ENCODE peak calls at places on chromosomes 2 and 18, in nine cellular contexts. L is left lung; C is gastrocnemius medialis; M is tibial artery; V is right cardiac atrium; K is CD8-positive, alpha-beta memory T cell; A is breast epithelium; D is ovary; W is esophagus muscularis mucosa. J is an unnamed sample.

GRCh38 chr2:177093384-177093783 is 119.2 kb upstream of the HNRNPA3 start:
- DNase-seq in L (no peak), A (no peak), W (no peak), V (no peak), K (no peak), C (no peak), M (no peak), D (no peak), J (no peak)

GRCh38 chr2:10038716-10039115 is 4.6 kb upstream of the KLF11 start:
- DNase-seq in W (no peak), C (no peak), M (no peak), K (no peak), L (no peak), D (no peak), V (peak; percentile 27), A (no peak), J (no peak)

GRCh38 chr2:161420406-161421025 is 4.4 kb downstream of the TBR1 start:
- DNase-seq in V (no peak), D (no peak), M (no peak), W (no peak), C (no peak), L (no peak), K (no peak), A (no peak), J (no peak)

GRCh38 chr2:160558531-160558930 is 64.9 kb upstream of the RBMS1 start:
- DNase-seq in A (no peak), K (no peak), V (no peak), C (no peak), M (no peak), D (no peak), W (no peak), L (no peak), J (no peak)

GRCh38 chr2:174748948-174749347 is 15.3 kb downstream of the CHRNA1 start:
- DNase-seq in V (peak; percentile 54), D (peak; percentile 42), K (peak; percentile 73), A (peak; percentile 31), C (no peak), W (no peak), L (peak; percentile 49), M (no peak), J (peak; percentile 58)

GRCh38 chr2:42809876-42810125 is 17.4 kb upstream of the HAAO start:
- DNase-seq in M (peak; percentile 92), A (peak; percentile 80), W (peak; percentile 95), D (no peak), C (peak; percentile 73), L (peak; percentile 91), V (peak; percentile 95), K (no peak), J (peak; percentile 89)

GRCh38 chr2:128792476-128793054 is 473.9 kb upstream of the HS6ST1 start:
- DNase-seq in A (no peak), D (no peak), V (no peak), M (no peak), W (no peak), K (no peak), L (no peak), C (no peak), J (no peak)

GRCh38 chr2:239201531-239201876 is 199.3 kb downstream of the HDAC4 start:
- DNase-seq in D (peak; percentile 66), A (no peak), C (peak; percentile 78), M (peak; percentile 51), W (no peak), V (no peak), K (no peak), L (peak; percentile 25), J (no peak)

GRCh38 chr2:24122-24521 is 22.2 kb downstream of the FAM110C start:
- DNase-seq in V (no peak), L (no peak), D (no peak), K (no peak), C (no peak), W (no peak), A (no peak), M (no peak), J (no peak)

GRCh38 chr2:221554769-221555510 is 17.2 kb downstream of the EPHA4 start:
- DNase-seq in V (no peak), D (no peak), C (no peak), M (no peak), L (no peak), A (no peak), K (no peak), W (no peak), J (no peak)

GRCh38 chr2:190578158-190579057 is 43.9 kb upstream of the NEMP2 start:
- DNase-seq in K (no peak), C (no peak), W (no peak), V (peak; percentile 56), L (no peak), A (no peak), D (no peak), M (no peak), J (peak; percentile 69)

GRCh38 chr2:195695002-195695631 is 38.1 kb downstream of the SLC39A10 start:
- DNase-seq in K (no peak), V (no peak), W (no peak), M (no peak), L (no peak), C (no peak), A (no peak), D (no peak), J (no peak)

GRCh38 chr2:222760301-222760897 is 88.9 kb downstream of the MOGAT1 start:
- DNase-seq in L (no peak), V (no peak), M (no peak), W (no peak), K (no peak), D (no peak), C (no peak), A (no peak), J (no peak)

GRCh38 chr2:196018037-196018436 is 50.6 kb downstream of the DNAH7 start:
- DNase-seq in A (no peak), K (no peak), M (no peak), C (no peak), L (no peak), D (no peak), V (no peak), W (no peak), J (no peak)

GRCh38 chr2:44688442-44689124 is 252.9 kb upstream of the SIX3 start:
- DNase-seq in C (no peak), W (no peak), M (no peak), A (no peak), V (no peak), D (no peak), L (no peak), K (no peak), J (no peak)

GRCh38 chr18:23837591-23837990 is 148.3 kb downstream of the LAMA3 start:
- DNase-seq in W (peak; percentile 34), A (no peak), L (no peak), M (no peak), D (no peak), K (no peak), C (no peak), V (no peak), J (no peak)

DNA sequence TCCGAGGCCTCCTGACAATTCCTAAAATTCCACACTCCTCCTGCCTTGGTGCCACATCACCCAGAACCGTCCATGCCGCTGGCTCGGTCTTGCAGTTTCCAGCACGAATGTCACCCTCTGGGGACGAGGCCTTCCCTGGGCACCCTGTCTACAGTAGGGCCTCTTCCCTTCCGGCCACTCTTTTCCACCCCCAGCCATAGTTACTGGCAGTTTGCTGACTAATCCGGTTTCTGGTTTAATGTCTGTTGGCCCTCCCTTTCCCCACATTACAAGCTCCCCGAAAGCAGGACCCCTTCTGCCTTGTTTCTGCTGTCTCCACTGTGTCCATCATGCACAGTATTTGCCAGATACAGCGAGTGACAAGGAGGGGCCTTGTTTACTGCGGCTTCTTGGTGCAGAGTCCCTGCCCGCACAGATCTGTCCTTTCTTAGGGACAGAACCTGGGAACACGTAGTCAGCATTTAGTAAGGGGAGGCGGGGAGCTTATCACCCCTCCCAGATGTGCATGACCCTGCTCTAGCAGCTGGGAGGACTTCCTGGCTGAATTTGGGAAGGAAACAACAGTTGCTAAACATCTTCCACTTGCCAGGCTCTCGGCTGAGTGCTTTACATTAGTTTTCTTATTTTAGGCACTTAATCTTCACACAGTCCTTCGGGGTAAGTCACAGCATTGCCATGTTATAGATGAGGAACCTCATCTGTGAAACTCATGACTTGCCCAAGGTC is 23.6 kb upstream of the CATIP start:
- DNase-seq in M (no peak), D (no peak), L (no peak), V (no peak), W (peak; percentile 91), A (no peak), C (peak; percentile 10), K (no peak), J (no peak)
- H3K27ac ChIP-seq in M (no peak overlapping the region), D (no peak overlapping the region), L (peak overlapping the region; percentile 87), V (peak overlapping the region; percentile 49), W (peak overlapping the region; percentile 30), A (no peak overlapping the region), C (no peak overlapping the region), K (peak overlapping the region; percentile 79), J (no peak overlapping the region)

DNA sequence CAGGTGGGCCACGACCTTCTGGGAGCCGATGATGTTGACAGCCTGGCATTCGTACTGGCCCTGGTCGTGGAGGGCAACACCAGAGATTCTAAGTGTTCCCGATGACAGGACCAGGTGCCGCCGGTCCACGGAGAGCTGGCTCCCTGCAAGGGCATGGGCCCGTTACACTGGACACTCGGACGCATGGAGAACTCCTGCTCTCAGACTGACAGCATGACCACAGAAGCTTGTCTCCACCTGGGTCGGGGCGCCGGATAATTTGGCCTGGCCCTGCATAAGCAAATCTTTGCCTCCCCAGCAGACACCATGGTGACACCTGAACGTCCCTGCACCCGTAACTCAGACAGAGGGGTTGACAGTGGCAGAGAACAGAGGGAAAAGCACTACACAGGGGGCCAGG is 80.7 kb downstream of the PXDN start:
- DNase-seq in L (peak; percentile 27), V (no peak), A (no peak), K (no peak), C (no peak), W (no peak), D (no peak), M (no peak), J (peak; percentile 37)
- H3K27ac ChIP-seq in L (no peak overlapping the region), V (no peak overlapping the region), A (no peak overlapping the region), K (no peak overlapping the region), C (no peak overlapping the region), W (no peak overlapping the region), D (no peak overlapping the region), M (no peak overlapping the region), J (no peak overlapping the region)

GRCh38 chr18:8982416-8983183 is 119.9 kb upstream of the NDUFV2 start:
- DNase-seq in W (no peak), M (no peak), V (no peak), D (no peak), L (no peak), A (peak; percentile 31), C (no peak), K (no peak), J (peak; percentile 61)
- H3K27ac ChIP-seq in W (no peak overlapping the region), M (no peak overlapping the region), V (no peak overlapping the region), D (no peak overlapping the region), L (no peak overlapping the region), A (peak overlapping the region; percentile 50), C (no peak overlapping the region), K (no peak overlapping the region), J (no peak overlapping the region)

DNA sequence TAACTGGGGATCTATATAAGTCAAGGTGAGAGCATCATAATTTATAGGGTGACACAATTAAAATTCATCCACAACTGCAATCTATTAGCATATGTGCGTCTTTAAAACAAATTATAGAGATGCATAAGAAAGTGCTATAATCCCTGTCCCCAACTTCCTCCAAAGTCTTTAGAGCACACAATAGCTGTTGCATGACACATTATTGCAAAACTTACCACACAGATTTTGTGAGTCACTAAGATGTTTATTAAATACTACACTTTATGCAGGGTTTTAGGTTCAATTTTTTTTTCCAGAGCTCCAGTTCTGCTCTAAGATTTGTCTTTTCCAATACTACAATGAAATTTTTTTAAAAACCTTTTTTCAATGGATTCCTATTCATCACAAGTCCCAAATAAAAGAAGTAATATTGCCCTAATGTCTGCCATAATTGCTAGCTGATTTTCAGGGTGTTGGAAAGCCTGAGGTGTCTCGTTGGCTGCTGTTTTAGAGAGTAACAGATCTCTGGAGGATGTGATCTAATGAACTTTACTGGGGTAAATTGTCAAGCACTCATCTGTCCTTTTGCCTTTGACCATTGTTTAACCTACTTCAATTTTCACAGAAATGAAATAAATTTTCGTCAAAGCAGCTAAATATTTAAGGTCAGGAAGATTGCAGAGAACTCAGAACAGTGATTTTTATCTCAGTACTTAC is 250.5 kb upstream of the NETO1 start:
- DNase-seq in A (no peak), K (no peak), M (no peak), L (no peak), W (no peak), V (no peak), C (no peak), D (no peak), J (no peak)
- H3K27ac ChIP-seq in A (no peak overlapping the region), K (no peak overlapping the region), M (no peak overlapping the region), L (no peak overlapping the region), W (no peak overlapping the region), V (no peak overlapping the region), C (no peak overlapping the region), D (no peak overlapping the region), J (no peak overlapping the region)